ENCODE peak calls at places on chromosomes 16 and 17, in six cellular contexts. F is body of pancreas, D is H54, N is renal cortical epithelial cell, V is GM23248, Q is EL. A is an unnamed sample.
A peak's percentile ranks its signal among the peaks of the same experiment; 100 is the strongest.

GRCh38 chr17:80528521-80528920 is 16.1 kb upstream of the RPTOR start:
- DNase-seq in F (no peak), D (no peak), N (no peak), V (no peak), Q (no peak), A (no peak)

GRCh38 chr16:74309789-74310781 is 13.5 kb downstream of the PSMD7 start:
- DNase-seq in F (peak; percentile 38), D (peak; percentile 24), N (peak; percentile 56), V (peak; percentile 70), Q (peak; percentile 59), A (peak; percentile 42)

GRCh38 chr17:44132275-44132821 is 8.9 kb upstream of the HDAC5 start:
- DNase-seq in F (no peak), D (no peak), N (no peak), V (peak; percentile 46), Q (peak; percentile 60), A (no peak)

GRCh38 chr16:54156349-54156748 is 130.2 kb downstream of the IRX3 start:
- DNase-seq in F (no peak), D (no peak), N (no peak), V (no peak), Q (no peak), A (no peak)

GRCh38 chr16:55044366-55044975 is 113.8 kb downstream of the IRX5 start:
- DNase-seq in F (no peak), D (no peak), N (no peak), V (no peak), Q (no peak), A (no peak)

GRCh38 chr17:47276868-47277267 is 23.2 kb downstream of the ITGB3 start:
- DNase-seq in F (peak; percentile 66), D (no peak), N (peak; percentile 82), V (peak; percentile 92), Q (peak; percentile 76), A (peak; percentile 78)

GRCh38 chr16:27759301-27759871 is 209.4 kb downstream of the KATNIP start:
- DNase-seq in F (no peak), D (peak; percentile 68), N (peak; percentile 41), V (peak; percentile 72), Q (peak; percentile 77), A (peak; percentile 18)

GRCh38 chr16:13021996-13022395 is 120.6 kb downstream of the SHISA9 start:
- DNase-seq in F (no peak), D (no peak), N (peak; percentile 31), V (no peak), Q (no peak), A (no peak)

GRCh38 chr17:45429338-45430005 is 3.2 kb downstream of the ARHGAP27 start:
- DNase-seq in F (no peak), D (no peak), N (no peak), V (peak; percentile 46), Q (no peak), A (no peak)

GRCh38 chr17:29565643-29566472 is 979 bp downstream of the ABHD15 start:
- DNase-seq in F (peak; percentile 55), D (no peak), N (no peak), V (peak; percentile 27), Q (no peak), A (no peak)

GRCh38 chr16:57859331-57859730 is 57.0 kb upstream of the KIFC3 start:
- DNase-seq in F (no peak), D (no peak), N (peak; percentile 65), V (peak; percentile 22), Q (peak; percentile 63), A (peak; percentile 75)

GRCh38 chr17:21028192-21028591 is 14.6 kb downstream of the USP22 start:
- DNase-seq in F (no peak), D (no peak), N (no peak), V (no peak), Q (no peak), A (no peak)

GRCh38 chr17:59643159-59643857 is 23.6 kb downstream of the CLTC start:
- DNase-seq in F (no peak), D (no peak), N (peak; percentile 88), V (peak; percentile 80), Q (no peak), A (no peak)

GRCh38 chr16:31382485-31383161 is 10.5 kb upstream of the ITGAD start:
- DNase-seq in F (peak; percentile 80), D (peak; percentile 80), N (peak; percentile 7), V (peak; percentile 77), Q (peak; percentile 51), A (peak; percentile 24)

GRCh38 chr16:17227278-17227677 is 243.5 kb downstream of the XYLT1 start:
- DNase-seq in F (no peak), D (no peak), N (no peak), V (no peak), Q (no peak), A (no peak)

GRCh38 chr17:35460354-35460851 is 11.8 kb upstream of the SLFN13 start:
- DNase-seq in F (peak; percentile 75), D (no peak), N (peak; percentile 9), V (no peak), Q (no peak), A (no peak)

GRCh38 chr16:65789546-65789945 is 576.9 kb upstream of the CDH5 start:
- DNase-seq in F (no peak), D (no peak), N (no peak), V (no peak), Q (no peak), A (no peak)

GRCh38 chr16:83606486-83607030 is 201.2 kb upstream of the HSBP1 start:
- DNase-seq in F (no peak), D (no peak), N (peak; percentile 53), V (no peak), Q (no peak), A (no peak)

GRCh38 chr16:23509763-23510153 is 536 bp downstream of the GGA2 start:
- DNase-seq in F (peak; percentile 41), D (no peak), N (peak; percentile 31), V (peak; percentile 71), Q (peak; percentile 50), A (no peak)

GRCh38 chr16:1407749-1408148 is 6.8 kb downstream of the UNKL start:
- DNase-seq in F (peak; percentile 26), D (no peak), N (no peak), V (peak; percentile 61), Q (no peak), A (no peak)

GRCh38 chr17:4515501-4515900 is 16.8 kb downstream of the SPNS2 start:
- DNase-seq in F (peak; percentile 88), D (no peak), N (no peak), V (no peak), Q (no peak), A (no peak)

GRCh38 chr17:64692187-64692586 is 30.1 kb upstream of the SMURF2 start:
- DNase-seq in F (no peak), D (no peak), N (no peak), V (no peak), Q (no peak), A (no peak)

GRCh38 chr16:89060207-89060794 is 33.4 kb upstream of the ACSF3 start:
- DNase-seq in F (no peak), D (no peak), N (no peak), V (no peak), Q (no peak), A (no peak)

GRCh38 chr16:75341934-75342811 is 90.7 kb upstream of the BCAR1 start:
- DNase-seq in F (no peak), D (peak; percentile 28), N (peak; percentile 97), V (peak; percentile 82), Q (peak; percentile 74), A (peak; percentile 61)

GRCh38 chr16:57474671-57475661 is 11.3 kb downstream of the DOK4 start:
- DNase-seq in F (no peak), D (no peak), N (no peak), V (no peak), Q (no peak), A (no peak)

GRCh38 chr17:50314456-50315011 is 31.4 kb upstream of the XYLT2 start:
- DNase-seq in F (no peak), D (no peak), N (no peak), V (no peak), Q (no peak), A (no peak)

A was measured in SJSA1.